ENCODE peak calls at places on chromosomes 5 and 9, in seven cellular contexts. One of them, this sample, is unnamed. For H3K27me3 and H3K36me3, the result is how much of the 10 kb centered on the place peaks cover.

GRCh38 chr5:180862645-180863044 is 1.6 kb upstream of the ZFP62 start:
- DNase-seq in brain microvascular endothelial cell: no peak
- DNase-seq in WERI-Rb-1: no peak
- DNase-seq in lung: no peak
- DNase-seq in GM23338: peak
- DNase-seq in psoas muscle: no peak
- DNase-seq in kidney epithelial cell: no peak
- DNase-seq in this sample: peak

GRCh38 chr9:81472701-81473100 is 216.6 kb downstream of the TLE1 start:
- DNase-seq in kidney epithelial cell: no peak
- DNase-seq in lung: no peak
- DNase-seq in WERI-Rb-1: peak
- DNase-seq in brain microvascular endothelial cell: no peak
- DNase-seq in psoas muscle: no peak
- DNase-seq in GM23338: no peak
- DNase-seq in this sample: no peak

GRCh38 chr9:36993933-36994764 is 39.9 kb downstream of the PAX5 start:
- DNase-seq in WERI-Rb-1: no peak
- DNase-seq in lung: no peak
- DNase-seq in GM23338: no peak
- DNase-seq in brain microvascular endothelial cell: no peak
- DNase-seq in psoas muscle: no peak
- DNase-seq in kidney epithelial cell: no peak
- DNase-seq in this sample: no peak

GRCh38 chr5:135451581-135452360 is at the start of gene TIFAB:
- DNase-seq in WERI-Rb-1: no peak
- DNase-seq in GM23338: no peak
- DNase-seq in kidney epithelial cell: no peak
- DNase-seq in lung: no peak
- DNase-seq in psoas muscle: no peak
- DNase-seq in brain microvascular endothelial cell: no peak
- DNase-seq in this sample: no peak

GRCh38 chr5:35487255-35488035 is 130.2 kb upstream of the SPEF2 start:
- DNase-seq in lung: no peak
- DNase-seq in brain microvascular endothelial cell: no peak
- DNase-seq in kidney epithelial cell: no peak
- DNase-seq in psoas muscle: no peak
- DNase-seq in GM23338: no peak
- DNase-seq in WERI-Rb-1: no peak
- DNase-seq in this sample: no peak

GRCh38 chr5:71587709-71588532 is 781 bp downstream of the MCCC2 start:
- DNase-seq in lung: no peak
- DNase-seq in psoas muscle: no peak
- DNase-seq in WERI-Rb-1: peak
- DNase-seq in brain microvascular endothelial cell: no peak
- DNase-seq in GM23338: peak
- DNase-seq in kidney epithelial cell: no peak
- DNase-seq in this sample: peak

GRCh38 chr9:31799953-31800609 is 584.4 kb upstream of the ACO1 start:
- DNase-seq in psoas muscle: no peak
- DNase-seq in WERI-Rb-1: peak
- DNase-seq in lung: no peak
- DNase-seq in kidney epithelial cell: peak
- DNase-seq in GM23338: peak
- DNase-seq in brain microvascular endothelial cell: peak
- DNase-seq in this sample: peak

GRCh38 chr9:79694676-79695400 is 123.1 kb downstream of the TLE4 start:
- DNase-seq in lung: no peak
- DNase-seq in GM23338: peak
- DNase-seq in kidney epithelial cell: peak
- DNase-seq in WERI-Rb-1: no peak
- DNase-seq in psoas muscle: no peak
- DNase-seq in brain microvascular endothelial cell: peak
- DNase-seq in this sample: peak

GRCh38 chr5:61919920-61920319 is 386.1 kb upstream of the KIF2A start:
- DNase-seq in kidney epithelial cell: peak
- DNase-seq in brain microvascular endothelial cell: no peak
- DNase-seq in psoas muscle: no peak
- DNase-seq in WERI-Rb-1: no peak
- DNase-seq in GM23338: no peak
- DNase-seq in lung: peak
- DNase-seq in this sample: no peak

GRCh38 chr5:152439791-152440190 is 34.7 kb upstream of the NMUR2 start:
- DNase-seq in WERI-Rb-1: no peak
- DNase-seq in GM23338: no peak
- DNase-seq in lung: no peak
- DNase-seq in psoas muscle: no peak
- DNase-seq in brain microvascular endothelial cell: no peak
- DNase-seq in kidney epithelial cell: no peak
- DNase-seq in this sample: no peak

GRCh38 chr9:137757139-137757538 is 120.4 kb upstream of the CACNA1B start:
- DNase-seq in brain microvascular endothelial cell: no peak
- DNase-seq in GM23338: no peak
- DNase-seq in psoas muscle: peak
- DNase-seq in WERI-Rb-1: no peak
- DNase-seq in kidney epithelial cell: no peak
- DNase-seq in lung: no peak
- DNase-seq in this sample: no peak

GRCh38 chr9:80797841-80798688 is 891.3 kb downstream of the TLE1 start:
- DNase-seq in WERI-Rb-1: peak
- DNase-seq in kidney epithelial cell: no peak
- DNase-seq in GM23338: no peak
- DNase-seq in lung: no peak
- DNase-seq in psoas muscle: no peak
- DNase-seq in brain microvascular endothelial cell: no peak
- DNase-seq in this sample: no peak

GRCh38 chr9:136947955-136948510 is 3.0 kb downstream of the C8G start:
- DNase-seq in WERI-Rb-1: peak
- DNase-seq in brain microvascular endothelial cell: no peak
- DNase-seq in GM23338: peak
- DNase-seq in psoas muscle: peak
- DNase-seq in lung: peak
- DNase-seq in kidney epithelial cell: no peak
- DNase-seq in this sample: peak

GRCh38 chr5:176880393-176881020 is 18.6 kb downstream of the HK3 start:
- DNase-seq in WERI-Rb-1: no peak
- DNase-seq in lung: no peak
- DNase-seq in kidney epithelial cell: no peak
- DNase-seq in psoas muscle: no peak
- DNase-seq in GM23338: no peak
- DNase-seq in brain microvascular endothelial cell: no peak
- DNase-seq in this sample: no peak

GRCh38 chr5:43729846-43730478 is 127.0 kb downstream of the NNT start:
- DNase-seq in kidney epithelial cell: no peak
- DNase-seq in psoas muscle: no peak
- DNase-seq in GM23338: peak
- DNase-seq in WERI-Rb-1: no peak
- DNase-seq in lung: no peak
- DNase-seq in brain microvascular endothelial cell: no peak
- DNase-seq in this sample: no peak

GRCh38 chr9:80550181-80550580 is 978.4 kb downstream of the TLE4 start:
- DNase-seq in WERI-Rb-1: no peak
- DNase-seq in brain microvascular endothelial cell: no peak
- DNase-seq in kidney epithelial cell: no peak
- DNase-seq in lung: no peak
- DNase-seq in GM23338: no peak
- DNase-seq in psoas muscle: no peak
- DNase-seq in this sample: no peak

GRCh38 chr9:72271617-72272478 is 93.2 kb downstream of the ZFAND5 start:
- DNase-seq in GM23338: peak
- DNase-seq in psoas muscle: no peak
- DNase-seq in lung: peak
- DNase-seq in brain microvascular endothelial cell: peak
- DNase-seq in kidney epithelial cell: no peak
- DNase-seq in WERI-Rb-1: peak
- DNase-seq in this sample: peak

GRCh38 chr9:123471843-123472570 is 116.0 kb downstream of the CRB2 start:
- DNase-seq in lung: no peak
- DNase-seq in brain microvascular endothelial cell: no peak
- DNase-seq in GM23338: no peak
- DNase-seq in kidney epithelial cell: no peak
- DNase-seq in psoas muscle: no peak
- DNase-seq in WERI-Rb-1: no peak
- DNase-seq in this sample: no peak

GRCh38 chr5:74625742-74626241 is 14.7 kb downstream of the ENC1 start:
- DNase-seq in WERI-Rb-1: peak
- DNase-seq in kidney epithelial cell: no peak
- DNase-seq in brain microvascular endothelial cell: peak
- DNase-seq in GM23338: peak
- DNase-seq in psoas muscle: no peak
- DNase-seq in lung: no peak
- DNase-seq in this sample: peak

GRCh38 chr5:144135113-144135762 is 35.2 kb downstream of the YIPF5 start:
- DNase-seq in brain microvascular endothelial cell: no peak
- DNase-seq in lung: no peak
- DNase-seq in psoas muscle: no peak
- DNase-seq in WERI-Rb-1: no peak
- DNase-seq in kidney epithelial cell: no peak
- DNase-seq in GM23338: no peak
- DNase-seq in this sample: no peak

DNA sequence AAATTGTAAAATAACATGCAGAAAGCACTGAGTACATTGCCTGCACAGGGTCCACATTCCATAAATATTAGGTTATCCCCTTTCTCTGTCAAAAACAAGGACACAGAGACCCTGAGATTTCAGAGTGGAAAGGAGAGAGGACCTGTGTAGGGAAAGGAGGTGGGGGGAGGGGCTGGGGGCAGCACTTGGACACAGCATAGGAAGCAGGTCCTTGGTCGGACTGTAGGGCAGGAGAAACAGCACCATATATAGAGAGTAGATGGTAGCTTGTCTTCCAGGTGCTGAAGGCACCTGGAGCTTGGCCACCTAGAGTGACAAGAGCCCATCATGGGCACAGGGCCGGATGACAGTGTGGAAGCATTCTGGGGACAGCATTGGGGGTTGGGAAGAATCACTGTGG is 2.4 kb downstream of the TPM2 start:
- DNase-seq in lung: no peak
- DNase-seq in WERI-Rb-1: no peak
- DNase-seq in psoas muscle: no peak
- DNase-seq in brain microvascular endothelial cell: no peak
- DNase-seq in GM23338: no peak
- DNase-seq in kidney epithelial cell: no peak
- DNase-seq in this sample: peak
- H3K4me3 ChIP-seq in lung: peak
- H3K4me3 ChIP-seq in WERI-Rb-1: no peak
- H3K4me3 ChIP-seq in psoas muscle: peak
- H3K4me3 ChIP-seq in brain microvascular endothelial cell: peak
- H3K4me3 ChIP-seq in GM23338: no peak
- H3K4me3 ChIP-seq in kidney epithelial cell: no peak
- H3K4me3 ChIP-seq in this sample: no peak

GRCh38 chr9:88272986-88273385 is 115.3 kb upstream of the SPIN1 start:
- DNase-seq in brain microvascular endothelial cell: no peak
- DNase-seq in psoas muscle: no peak
- DNase-seq in lung: no peak
- DNase-seq in GM23338: peak
- DNase-seq in kidney epithelial cell: no peak
- DNase-seq in WERI-Rb-1: no peak
- DNase-seq in this sample: peak

GRCh38 chr9:88268886-88269285 is 119.4 kb upstream of the SPIN1 start:
- DNase-seq in brain microvascular endothelial cell: no peak
- DNase-seq in kidney epithelial cell: no peak
- DNase-seq in WERI-Rb-1: no peak
- DNase-seq in lung: no peak
- DNase-seq in psoas muscle: no peak
- DNase-seq in GM23338: no peak
- DNase-seq in this sample: no peak

GRCh38 chr9:88266416-88266815 is 121.8 kb upstream of the SPIN1 start:
- DNase-seq in WERI-Rb-1: no peak
- DNase-seq in brain microvascular endothelial cell: no peak
- DNase-seq in GM23338: no peak
- DNase-seq in psoas muscle: no peak
- DNase-seq in lung: no peak
- DNase-seq in kidney epithelial cell: no peak
- DNase-seq in this sample: no peak

GRCh38 chr9:88270398-88270797 is 117.8 kb upstream of the SPIN1 start:
- DNase-seq in kidney epithelial cell: no peak
- DNase-seq in lung: no peak
- DNase-seq in WERI-Rb-1: no peak
- DNase-seq in brain microvascular endothelial cell: no peak
- DNase-seq in GM23338: no peak
- DNase-seq in psoas muscle: no peak
- DNase-seq in this sample: no peak

GRCh38 chr9:88267283-88267682 is 121.0 kb upstream of the SPIN1 start:
- DNase-seq in psoas muscle: no peak
- DNase-seq in WERI-Rb-1: no peak
- DNase-seq in GM23338: no peak
- DNase-seq in kidney epithelial cell: no peak
- DNase-seq in brain microvascular endothelial cell: no peak
- DNase-seq in lung: no peak
- DNase-seq in this sample: no peak
- H3K27me3 ChIP-seq in psoas muscle: under half
- H3K27me3 ChIP-seq in WERI-Rb-1: under half
- H3K27me3 ChIP-seq in GM23338: under half
- H3K27me3 ChIP-seq in kidney epithelial cell: under half
- H3K27me3 ChIP-seq in brain microvascular endothelial cell: under half
- H3K27me3 ChIP-seq in lung: under half
- H3K27me3 ChIP-seq in this sample: under half

DNA sequence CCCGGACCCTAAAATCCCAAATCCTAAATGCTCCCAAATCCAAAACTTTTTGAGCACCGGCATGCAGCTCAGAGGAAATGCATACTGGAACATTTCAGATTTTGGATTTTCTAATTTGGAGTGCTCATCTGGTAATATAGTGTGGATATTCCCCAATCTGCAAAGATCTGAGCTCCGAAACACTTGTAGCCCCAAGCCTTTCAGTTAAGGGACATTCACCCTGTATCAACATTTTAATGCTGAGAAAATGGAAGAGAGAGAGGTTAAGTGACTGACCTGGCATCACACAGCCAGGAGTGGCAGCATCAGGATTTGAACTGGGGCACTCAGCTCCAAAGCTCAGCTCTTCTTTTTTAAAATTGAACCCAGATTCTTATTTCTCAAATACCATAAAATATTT is 30.7 kb downstream of the QRFP start:
- DNase-seq in brain microvascular endothelial cell: no peak
- DNase-seq in lung: no peak
- DNase-seq in WERI-Rb-1: no peak
- DNase-seq in kidney epithelial cell: no peak
- DNase-seq in psoas muscle: no peak
- DNase-seq in GM23338: no peak
- DNase-seq in this sample: no peak
- H3K36me3 ChIP-seq in brain microvascular endothelial cell: half or more
- H3K36me3 ChIP-seq in lung: under half
- H3K36me3 ChIP-seq in WERI-Rb-1: half or more
- H3K36me3 ChIP-seq in kidney epithelial cell: under half
- H3K36me3 ChIP-seq in psoas muscle: half or more
- H3K36me3 ChIP-seq in GM23338: under half
- H3K36me3 ChIP-seq in this sample: under half

DNA sequence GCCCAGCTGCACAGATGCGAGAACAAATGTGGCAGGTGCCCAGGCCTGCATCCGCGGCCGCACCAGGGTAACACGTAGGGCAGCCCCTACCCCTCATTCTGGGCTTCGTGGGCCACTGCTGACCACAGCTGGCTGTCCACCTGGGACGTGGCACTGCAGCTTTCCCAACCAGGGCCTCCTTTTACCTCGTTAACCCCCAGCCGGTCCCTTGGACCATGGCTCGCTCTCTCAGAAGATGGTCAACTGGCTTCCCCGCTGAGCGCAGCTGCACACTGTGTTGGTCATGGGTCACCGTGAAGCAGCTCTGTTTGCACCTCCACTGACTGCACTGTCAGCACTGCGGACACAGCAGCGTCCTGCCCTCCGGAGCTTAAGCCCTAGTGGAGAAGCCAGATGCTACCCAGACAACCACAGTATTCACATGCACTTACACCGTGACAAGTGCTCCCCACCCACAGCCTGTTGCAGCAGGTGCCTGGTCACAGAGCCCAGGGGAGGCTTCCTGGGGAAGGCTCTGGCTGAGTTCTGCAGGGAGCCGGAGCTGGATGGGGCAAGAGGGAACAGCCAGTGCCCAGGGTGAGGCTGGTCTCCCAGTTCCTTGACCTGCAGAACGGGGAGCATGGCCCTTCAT is 10.5 kb upstream of the PLEKHG4B start:
- DNase-seq in GM23338: no peak
- DNase-seq in kidney epithelial cell: no peak
- DNase-seq in WERI-Rb-1: no peak
- DNase-seq in psoas muscle: no peak
- DNase-seq in lung: no peak
- DNase-seq in brain microvascular endothelial cell: no peak
- DNase-seq in this sample: peak
- H3K4me3 ChIP-seq in GM23338: no peak
- H3K4me3 ChIP-seq in kidney epithelial cell: no peak
- H3K4me3 ChIP-seq in WERI-Rb-1: no peak
- H3K4me3 ChIP-seq in psoas muscle: no peak
- H3K4me3 ChIP-seq in lung: no peak
- H3K4me3 ChIP-seq in brain microvascular endothelial cell: no peak
- H3K4me3 ChIP-seq in this sample: no peak